ENCODE peak calls at places on chromosomes 4 and X, in four cellular contexts. R is K562, P is HepG2, E is HCT116. Z is an unnamed sample. For H3K4me1, the result is how much of the 10 kb centered on the place peaks cover.

GRCh38 chr4:8723222-8723980 is 130.8 kb downstream of the CPZ start:
- DNase-seq in R (no peak), E (no peak), P (no peak), Z (no peak)

GRCh38 chr4:142875117-142875516 is 29.0 kb upstream of the INPP4B start:
- DNase-seq in R (no peak), E (no peak), P (peak), Z (no peak)

GRCh38 chr4:130124066-130124465 is 1028.1 kb downstream of the C4orf33 start:
- DNase-seq in P (no peak), E (no peak), R (no peak), Z (no peak)

GRCh38 chrX:123450217-123450616 is 266.1 kb downstream of the GRIA3 start:
- DNase-seq in P (peak), E (no peak), R (no peak), Z (peak)

GRCh38 chr4:25656031-25656430 is 380 bp downstream of the SLC34A2 start:
- DNase-seq in E (no peak), P (no peak), R (no peak), Z (no peak)

GRCh38 chr4:88518911-88519310 is 4.7 kb downstream of the PYURF start:
- DNase-seq in R (no peak), E (no peak), P (no peak), Z (no peak)

GRCh38 chr4:124883642-124884041 is 171.1 kb upstream of the ANKRD50 start:
- DNase-seq in E (no peak), P (no peak), R (no peak), Z (no peak)

GRCh38 chr4:3045500-3045850 is 28.9 kb downstream of the HTT-AS start:
- DNase-seq in R (no peak), E (no peak), P (no peak), Z (no peak)

GRCh38 chr4:139858436-139859225 is 193.0 kb downstream of the MGST2 start:
- DNase-seq in P (no peak), R (no peak), E (no peak), Z (no peak)

GRCh38 chr4:6123976-6124375 is 76.4 kb downstream of the JAKMIP1 start:
- DNase-seq in P (no peak), E (no peak), R (no peak), Z (no peak)

GRCh38 chr4:80114732-80115265 is 41.8 kb upstream of the ANTXR2 start:
- DNase-seq in R (no peak), P (no peak), E (no peak), Z (no peak)

GRCh38 chrX:101057095-101057714 is 5.3 kb upstream of the TRMT2B start:
- DNase-seq in E (no peak), R (peak), P (no peak), Z (peak)

GRCh38 chr4:80221161-80221560 is 23.9 kb downstream of the PRDM8 start:
- DNase-seq in P (no peak), E (no peak), R (no peak), Z (no peak)

GRCh38 chrX:3717742-3718420 is 4.4 kb upstream of the PRKX start:
- DNase-seq in P (no peak), E (no peak), R (no peak), Z (no peak)

GRCh38 chrX:15301924-15302323 is 13.5 kb downstream of the ASB11 start:
- DNase-seq in R (no peak), P (no peak), E (no peak), Z (no peak)

GRCh38 chr4:7938513-7939376 is 916 bp downstream of the AFAP1 start:
- DNase-seq in P (no peak), R (no peak), E (no peak), Z (no peak)

GRCh38 chrX:48747415-48748026 is 14.0 kb upstream of the GLOD5 start:
- DNase-seq in E (no peak), R (no peak), P (no peak), Z (no peak)

GRCh38 chr4:77078401-77078800 is 2.6 kb upstream of the CCNI start:
- DNase-seq in P (no peak), E (no peak), R (no peak), Z (no peak)

GRCh38 chrX:44012484-44013096 is 39.4 kb upstream of the NDP start:
- DNase-seq in R (no peak), P (no peak), E (peak), Z (peak)

DNA sequence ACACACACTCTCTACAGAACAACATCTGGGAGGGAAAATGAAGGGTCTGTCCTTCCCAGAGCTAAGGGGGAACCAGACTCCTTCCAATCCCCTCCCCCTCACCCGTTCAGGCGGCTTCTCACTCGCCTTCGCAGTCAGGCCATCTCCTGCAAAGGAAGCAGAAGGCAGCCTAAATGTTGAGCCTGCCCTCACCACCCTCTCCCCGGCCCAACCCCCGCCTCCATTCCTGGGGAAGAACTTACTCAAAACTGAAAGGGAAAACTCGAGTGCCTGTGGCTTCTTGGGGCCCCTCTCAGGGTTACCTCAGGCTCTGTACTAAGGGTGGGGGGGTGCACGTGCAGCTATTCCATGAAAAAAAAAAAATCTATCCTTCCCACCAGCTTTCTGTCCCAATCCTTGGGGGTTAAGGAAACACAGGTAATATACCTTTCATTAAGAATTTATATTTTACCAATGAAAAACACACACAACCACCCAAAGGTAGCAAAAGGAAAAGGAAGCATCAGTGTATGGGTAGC is 2.4 kb downstream of the ZMYM3 start:
- DNase-seq in E (no peak), R (no peak), P (no peak), Z (no peak)
- H3K4me1 ChIP-seq in E (under half), R (under half), P (under half), Z (under half)

GRCh38 chr4:78661086-78661690 is 109.6 kb downstream of the ANXA3 start:
- DNase-seq in P (no peak), E (no peak), R (no peak), Z (no peak)

GRCh38 chr4:78659665-78660064 is 108.1 kb downstream of the ANXA3 start:
- DNase-seq in R (no peak), P (no peak), E (no peak), Z (no peak)

GRCh38 chr4:78662661-78663060 is 111.1 kb downstream of the ANXA3 start:
- DNase-seq in P (no peak), R (no peak), E (no peak), Z (no peak)

GRCh38 chr4:78660559-78660958 is 109.0 kb downstream of the ANXA3 start:
- DNase-seq in E (no peak), P (no peak), R (no peak), Z (no peak)

DNA sequence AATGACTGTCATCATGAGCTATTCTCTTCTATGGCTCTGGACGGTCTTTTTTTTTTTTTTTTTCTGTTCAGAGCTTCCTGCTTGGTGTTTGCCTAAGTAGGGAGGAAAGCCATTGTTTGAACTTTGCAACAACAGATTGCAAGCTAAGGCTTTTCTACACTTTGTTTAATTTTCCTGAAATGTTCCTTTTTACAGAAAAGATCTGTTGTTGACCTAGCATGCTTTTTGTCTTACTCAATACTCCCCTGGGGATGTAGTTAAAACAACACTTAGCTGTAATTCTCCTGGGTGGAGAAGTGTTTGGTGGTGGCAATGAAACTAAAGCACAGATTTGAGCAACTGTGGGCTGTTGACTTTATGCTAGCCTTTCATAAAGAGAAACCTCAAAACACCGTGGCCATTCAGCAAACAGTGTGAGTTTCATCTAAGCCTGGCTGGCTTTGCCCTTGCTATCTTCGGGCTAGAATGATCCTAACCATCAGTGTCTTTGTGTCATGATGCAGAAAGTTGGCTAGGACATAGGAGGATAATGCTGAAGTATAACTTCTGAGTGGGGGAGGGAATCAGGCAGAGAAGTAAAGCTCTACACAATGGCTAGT is 110.5 kb downstream of the ANXA3 start:
- DNase-seq in P (peak), R (no peak), E (no peak), Z (no peak)
- TF ChIP-seq TCF7L2 in P (no peak), R (no peak), E (no peak), Z (no peak)

DNA sequence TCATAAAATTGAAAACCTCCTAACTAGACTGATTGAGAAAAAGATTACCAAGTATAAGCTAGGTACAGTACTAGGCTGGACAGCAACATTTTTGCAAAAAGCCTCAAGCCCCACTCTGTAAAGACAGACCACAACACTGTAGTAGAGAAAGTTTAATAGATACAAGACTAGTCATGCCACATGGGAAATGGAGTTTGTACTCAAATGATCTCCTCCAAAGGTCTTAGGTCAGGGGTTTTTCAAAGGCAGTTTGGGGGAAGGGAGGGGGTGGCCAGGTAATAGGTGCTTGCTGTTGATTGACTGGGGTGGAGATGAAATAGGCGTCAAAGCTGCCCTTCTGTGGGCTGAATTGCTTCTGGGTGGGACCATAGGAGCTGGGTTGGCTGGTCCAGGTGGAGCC is 14.2 kb downstream of the CNGA1 start:
- DNase-seq in P (no peak), R (no peak), E (no peak), Z (no peak)
- H3K27ac ChIP-seq in P (no peak), R (no peak), E (no peak), Z (no peak)

DNA sequence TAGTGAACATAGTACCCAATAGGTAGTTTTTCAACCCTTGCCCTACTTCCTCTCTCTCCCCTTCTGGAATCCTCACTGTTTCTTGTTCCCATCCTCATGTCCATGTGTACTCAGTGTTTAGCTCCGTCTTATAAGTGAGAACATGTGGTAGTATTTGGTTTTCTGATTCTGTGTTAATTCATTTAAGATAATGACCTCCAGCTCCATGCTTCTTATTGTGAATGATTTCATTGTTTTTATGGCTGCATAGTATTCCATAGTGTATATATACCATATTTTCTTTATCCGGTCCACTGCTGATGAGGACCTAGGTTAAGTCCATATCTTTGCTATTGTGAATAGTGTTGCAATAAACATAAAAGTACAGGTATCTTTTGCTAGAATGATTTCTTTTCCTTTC is 31.0 kb downstream of the IRF2 start:
- DNase-seq in E (no peak), P (no peak), R (no peak), Z (no peak)
- H3K4me1 ChIP-seq in E (under half), P (half or more), R (under half), Z (under half)

GRCh38 chr4:169115144-169115896 is 105.3 kb upstream of the CBR4 start:
- DNase-seq in E (no peak), R (no peak), P (no peak), Z (no peak)

GRCh38 chr4:169114341-169114974 is 104.4 kb upstream of the CBR4 start:
- DNase-seq in R (no peak), P (no peak), E (no peak), Z (no peak)

GRCh38 chr4:169116270-169116901 is 106.3 kb upstream of the CBR4 start:
- DNase-seq in P (no peak), R (no peak), E (no peak), Z (no peak)

GRCh38 chr4:169117591-169118081 is 107.6 kb upstream of the CBR4 start:
- DNase-seq in P (no peak), E (no peak), R (no peak), Z (no peak)

DNA sequence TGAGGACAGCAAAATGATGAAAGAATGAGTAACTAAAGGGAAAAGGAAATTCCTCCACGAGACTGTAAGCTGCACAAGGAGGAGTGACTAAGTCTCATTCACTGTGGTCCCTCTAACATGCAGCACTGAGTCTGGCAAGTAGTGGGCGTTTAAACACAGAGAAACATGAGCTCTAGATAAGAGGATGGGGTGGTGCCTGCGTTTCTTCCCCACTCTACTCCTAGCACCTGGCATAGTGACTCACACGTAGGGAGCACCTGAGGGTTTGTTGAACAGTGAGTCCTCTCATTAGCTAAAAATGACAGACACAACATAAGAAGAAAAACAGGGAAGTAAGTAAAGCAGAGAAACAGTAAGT is 105.8 kb upstream of the CBR4 start:
- DNase-seq in E (peak), P (no peak), R (no peak), Z (peak)
- TF ChIP-seq TCF7L2 in E (no peak), P (no peak), R (no peak), Z (no peak)

GRCh38 chrX:53072418-53073114 is 9.6 kb upstream of the TSPYL2 start:
- DNase-seq in R (no peak), P (no peak), E (no peak), Z (no peak)
- H3K27ac ChIP-seq in R (no peak), P (no peak), E (peak), Z (peak)

Z was measured in Panc1.